ENCODE peak calls at places on chromosomes 1 and 21, in four cellular contexts. J, U, R and C are unnamed samples.

GRCh38 chr21:35394634-35395369 is 345.7 kb upstream of the RUNX1 start:
- DNase-seq in J (no peak), U (peak), R (no peak), C (peak)

GRCh38 chr1:165858364-165858823 is 31.0 kb downstream of the UCK2 start:
- DNase-seq in J (no peak), U (no peak), R (no peak), C (no peak)

GRCh38 chr1:212242288-212242984 is 42.8 kb upstream of the PPP2R5A start:
- DNase-seq in J (no peak), U (no peak), R (no peak), C (no peak)

GRCh38 chr1:231986631-231987291 is 360.2 kb downstream of the DISC1 start:
- DNase-seq in J (no peak), U (no peak), R (no peak), C (peak)

GRCh38 chr1:2184934-2185333 is 9.6 kb downstream of the FAAP20 start:
- DNase-seq in J (no peak), U (no peak), R (no peak), C (no peak)

GRCh38 chr1:162110910-162111309 is 41.4 kb downstream of the NOS1AP start:
- DNase-seq in J (no peak), U (no peak), R (no peak), C (no peak)

GRCh38 chr1:7679873-7680790 is 91.0 kb upstream of the VAMP3 start:
- DNase-seq in J (peak), U (no peak), R (peak), C (peak)

GRCh38 chr21:41561701-41562100 is 53.7 kb upstream of the TMPRSS2 start:
- DNase-seq in J (no peak), U (no peak), R (no peak), C (no peak)

GRCh38 chr1:189775343-189775742 is 702.3 kb downstream of the BRINP3 start:
- DNase-seq in J (no peak), U (peak), R (no peak), C (peak)

GRCh38 chr1:85068846-85069245 is 20.5 kb upstream of the MCOLN3 start:
- DNase-seq in J (no peak), U (no peak), R (no peak), C (no peak)

GRCh38 chr1:30402031-30402430 is 321.4 kb downstream of the MATN1 start:
- DNase-seq in J (no peak), U (no peak), R (no peak), C (no peak)

GRCh38 chr1:216175714-216176113 is 247.5 kb downstream of the USH2A start:
- DNase-seq in J (peak), U (peak), R (no peak), C (no peak)

GRCh38 chr1:174815036-174815435 is 184.7 kb upstream of the CACYBP start:
- DNase-seq in J (no peak), U (peak), R (no peak), C (peak)

GRCh38 chr1:169348356-169349036 is 19.1 kb downstream of the NME7 start:
- DNase-seq in J (no peak), U (peak), R (no peak), C (peak)

GRCh38 chr1:19260211-19261138 is 8.9 kb downstream of the MRTO4 start:
- DNase-seq in J (no peak), U (peak), R (no peak), C (peak)

GRCh38 chr1:88141499-88142074 is 542.5 kb upstream of the PKN2 start:
- DNase-seq in J (no peak), U (peak), R (no peak), C (no peak)

GRCh38 chr21:33228455-33228854 is 1.3 kb upstream of the IFNAR2 start:
- DNase-seq in J (no peak), U (no peak), R (no peak), C (no peak)

GRCh38 chr1:31957701-31958674 is 19.8 kb upstream of the PTP4A2 start:
- DNase-seq in J (no peak), U (no peak), R (no peak), C (no peak)

GRCh38 chr1:117093091-117093534 is 28.4 kb downstream of the TRIM45 start:
- DNase-seq in J (no peak), U (peak), R (peak), C (peak)

GRCh38 chr1:167076136-167076710 is 14.0 kb downstream of the GPA33 start:
- DNase-seq in J (no peak), U (no peak), R (no peak), C (no peak)

GRCh38 chr1:31161571-31161970 is 78.1 kb downstream of the NKAIN1 start:
- DNase-seq in J (no peak), U (no peak), R (no peak), C (peak)

GRCh38 chr1:51941528-51941927 is 49.0 kb downstream of the RAB3B start:
- DNase-seq in J (no peak), U (peak), R (no peak), C (peak)

GRCh38 chr1:32639489-32640075 is 10.8 kb downstream of the ZBTB8OS start:
- DNase-seq in J (no peak), U (no peak), R (no peak), C (no peak)

GRCh38 chr21:17799414-17800164 is 19.6 kb downstream of the C21orf91 start:
- DNase-seq in J (no peak), U (no peak), R (no peak), C (no peak)

GRCh38 chr1:225565845-225566244 is 87.1 kb downstream of the ENAH start:
- DNase-seq in J (no peak), U (no peak), R (no peak), C (peak)